ENCODE peak calls at places on chromosomes 7 and 10, in four cellular contexts. O, E, M and R are unnamed samples.

GRCh38 chr7:128878226-128879105 is 15.8 kb downstream of the ATP6V1F start:
- DNase-seq in O (no peak), E (no peak), M (no peak), R (no peak)

GRCh38 chr7:39271386-39271785 is 293.7 kb downstream of the POU6F2 start:
- DNase-seq in M (peak), E (no peak), O (peak), R (no peak)

GRCh38 chr7:7564323-7564780 is 2.3 kb upstream of the MIOS start:
- DNase-seq in O (peak), M (peak), E (no peak), R (peak)

GRCh38 chr7:156747718-156748117 is 107.1 kb downstream of the RNF32 start:
- DNase-seq in O (no peak), M (no peak), E (no peak), R (no peak)

GRCh38 chr10:35396560-35397434 is 60.5 kb downstream of the CCNY start:
- DNase-seq in M (no peak), O (no peak), E (no peak), R (no peak)

GRCh38 chr10:51063166-51063565 is 11.1 kb upstream of the PRKG1 start:
- DNase-seq in O (no peak), E (no peak), M (no peak), R (no peak)

GRCh38 chr7:83467493-83467892 is 181.4 kb downstream of the SEMA3E start:
- DNase-seq in O (no peak), M (no peak), E (no peak), R (no peak)

GRCh38 chr10:101308051-101308450 is 45.9 kb upstream of the BTRC start:
- DNase-seq in M (no peak), E (peak), O (no peak), R (no peak)

GRCh38 chr10:9848981-9849380 is 1168.7 kb upstream of the CELF2 start:
- DNase-seq in E (no peak), M (no peak), O (no peak), R (no peak)

GRCh38 chr10:43265799-43266721 is 805 bp downstream of the RASGEF1A start:
- DNase-seq in O (no peak), E (peak), M (peak), R (no peak)

GRCh38 chr10:13311177-13311575 is 11.3 kb upstream of the PHYH start:
- DNase-seq in M (no peak), E (no peak), O (no peak), R (no peak)

GRCh38 chr10:96840841-96841518 is 8.9 kb downstream of the LCOR start:
- DNase-seq in O (peak), M (peak), E (no peak), R (no peak)

GRCh38 chr10:1402016-1402820 is 335.1 kb downstream of the ADARB2 start:
- DNase-seq in O (no peak), M (no peak), E (no peak), R (no peak)

GRCh38 chr10:71748671-71749191 is 24.6 kb downstream of the VSIR start:
- DNase-seq in O (no peak), M (no peak), E (peak), R (no peak)

GRCh38 chr10:63758080-63758479 is 236.9 kb downstream of the REEP3 start:
- DNase-seq in O (peak), M (no peak), E (no peak), R (no peak)

GRCh38 chr10:72738476-72738875 is 46.5 kb downstream of the MCU start:
- DNase-seq in M (no peak), E (no peak), O (no peak), R (no peak)

GRCh38 chr10:132185601-132186487 is 904 bp upstream of the DPYSL4 start:
- DNase-seq in M (no peak), E (no peak), O (peak), R (no peak)

GRCh38 chr7:126483972-126484371 is 768.8 kb downstream of the GRM8 start:
- DNase-seq in O (no peak), M (no peak), E (no peak), R (peak)

GRCh38 chr10:124923684-124924083 is 18.2 kb upstream of the ZRANB1 start:
- DNase-seq in E (no peak), O (no peak), M (no peak), R (no peak)

GRCh38 chr10:93718937-93719725 is 16.7 kb upstream of the FRA10AC1 start:
- DNase-seq in O (no peak), M (no peak), E (no peak), R (no peak)

GRCh38 chr10:130631139-130631864 is 495.1 kb downstream of the GLRX3 start:
- DNase-seq in O (no peak), M (no peak), E (no peak), R (no peak)

GRCh38 chr10:436911-437665 is 252.4 kb downstream of the DIP2C start:
- DNase-seq in E (no peak), M (no peak), O (no peak), R (no peak)

GRCh38 chr7:157552295-157552993 is 215.6 kb downstream of the DNAJB6 start:
- DNase-seq in E (no peak), M (no peak), O (no peak), R (no peak)

GRCh38 chr7:77797734-77798393 is 370 bp downstream of the TMEM60 start:
- DNase-seq in O (no peak), M (no peak), E (no peak), R (no peak)

GRCh38 chr7:77798394-77799077 is at the start of the genes PHTF2 and TMEM60:
- DNase-seq in O (peak), M (peak), E (peak), R (peak)

GRCh38 chr7:77796960-77797359 is 1.3 kb downstream of the TMEM60 start:
- DNase-seq in O (no peak), M (no peak), E (no peak), R (no peak)

GRCh38 chr7:77794000-77794399 is 4.2 kb downstream of the TMEM60 start:
- DNase-seq in M (no peak), E (no peak), O (no peak), R (no peak)

GRCh38 chr7:77796109-77796508 is 2.1 kb downstream of the TMEM60 start:
- DNase-seq in E (no peak), M (no peak), O (no peak), R (no peak)
- H3K4me3 ChIP-seq in E (no peak), M (no peak), O (no peak), R (no peak)

GRCh38 chr10:113059001-113059780 is 109.1 kb downstream of the TCF7L2 start:
- DNase-seq in O (peak), E (no peak), M (no peak), R (peak)
- H3K4me3 ChIP-seq in O (peak), E (no peak), M (peak), R (peak)

GRCh38 chr7:55207423-55207822 is 157.7 kb upstream of the LANCL2 start:
- DNase-seq in M (no peak), E (no peak), O (no peak), R (no peak)
- H3K4me3 ChIP-seq in M (no peak), E (no peak), O (no peak), R (no peak)

GRCh38 chr10:70578371-70578947 is 24.1 kb downstream of the PRF1 start:
- DNase-seq in M (no peak), E (no peak), O (peak), R (peak)
- H3K4me3 ChIP-seq in M (no peak), E (no peak), O (no peak), R (no peak)

DNA sequence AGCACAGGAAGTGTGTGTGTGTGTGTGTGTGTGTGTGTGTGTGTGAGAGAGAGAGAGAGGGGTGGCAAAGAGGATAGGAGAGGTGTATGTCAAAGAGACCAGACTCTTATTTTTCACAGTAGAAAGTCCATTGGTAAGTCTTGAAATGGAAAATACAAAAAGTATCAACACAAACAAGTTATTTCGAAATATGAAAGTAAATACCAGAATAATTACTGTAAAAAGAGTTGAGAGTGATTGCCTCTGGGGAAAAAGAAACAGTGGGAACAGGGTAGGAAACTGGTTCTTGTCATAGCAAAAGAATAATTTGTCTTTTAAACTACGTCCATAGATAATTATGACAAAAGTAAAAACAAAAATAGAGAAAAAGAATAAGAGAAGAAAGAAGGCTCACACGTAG is 29.0 kb upstream of the EIF5AL1 start:
- DNase-seq in E (no peak), M (no peak), O (no peak), R (no peak)
- H3K4me3 ChIP-seq in E (no peak), M (no peak), O (no peak), R (no peak)